ENCODE peak calls at places on chromosome 19, in four cellular contexts. One of them, this sample, is unnamed. For H3K36me3 and H3K4me1, the result is how much of the 10 kb centered on the place peaks cover.

GRCh38 chr19:29111581-29111980 is 101.4 kb downstream of the UQCRFS1 start:
- DNase-seq in suprapubic skin: no peak
- DNase-seq in hepatocyte: no peak
- DNase-seq in OCI-LY7: no peak
- DNase-seq in this sample: no peak

GRCh38 chr19:16001481-16002312 is 52.9 kb downstream of the OR10H4 start:
- DNase-seq in suprapubic skin: no peak
- DNase-seq in hepatocyte: no peak
- DNase-seq in OCI-LY7: peak
- DNase-seq in this sample: no peak

GRCh38 chr19:48858984-48859710 is 9.3 kb downstream of the PLEKHA4 start:
- DNase-seq in suprapubic skin: no peak
- DNase-seq in hepatocyte: no peak
- DNase-seq in OCI-LY7: peak
- DNase-seq in this sample: no peak

GRCh38 chr19:38400361-38400760 is 2.5 kb upstream of the FAM98C start:
- DNase-seq in suprapubic skin: no peak
- DNase-seq in hepatocyte: no peak
- DNase-seq in OCI-LY7: no peak
- DNase-seq in this sample: no peak

GRCh38 chr19:7657047-7657779 is 11.6 kb upstream of the RETN start:
- DNase-seq in suprapubic skin: no peak
- DNase-seq in hepatocyte: no peak
- DNase-seq in OCI-LY7: no peak
- DNase-seq in this sample: no peak

GRCh38 chr19:51321799-51322198 is 10.4 kb downstream of the IGLON5 start:
- DNase-seq in suprapubic skin: no peak
- DNase-seq in hepatocyte: no peak
- DNase-seq in OCI-LY7: no peak
- DNase-seq in this sample: no peak

GRCh38 chr19:33998302-33998701 is 174.0 kb upstream of the LSM14A start:
- DNase-seq in suprapubic skin: no peak
- DNase-seq in hepatocyte: no peak
- DNase-seq in OCI-LY7: no peak
- DNase-seq in this sample: no peak

GRCh38 chr19:18006895-18007604 is 920 bp upstream of the ARRDC2 start:
- DNase-seq in suprapubic skin: no peak
- DNase-seq in hepatocyte: peak
- DNase-seq in OCI-LY7: peak
- DNase-seq in this sample: no peak

GRCh38 chr19:38079926-38080380 is 144.1 kb downstream of the DPF1 start:
- DNase-seq in suprapubic skin: no peak
- DNase-seq in hepatocyte: no peak
- DNase-seq in OCI-LY7: peak
- DNase-seq in this sample: no peak

GRCh38 chr19:29372461-29372860 is 153.3 kb upstream of the VSTM2B start:
- DNase-seq in suprapubic skin: no peak
- DNase-seq in hepatocyte: peak
- DNase-seq in OCI-LY7: no peak
- DNase-seq in this sample: no peak

GRCh38 chr19:51272183-51272817 is 21.4 kb downstream of the SIGLECL1 start:
- DNase-seq in suprapubic skin: peak
- DNase-seq in hepatocyte: no peak
- DNase-seq in OCI-LY7: no peak
- DNase-seq in this sample: no peak

DNA sequence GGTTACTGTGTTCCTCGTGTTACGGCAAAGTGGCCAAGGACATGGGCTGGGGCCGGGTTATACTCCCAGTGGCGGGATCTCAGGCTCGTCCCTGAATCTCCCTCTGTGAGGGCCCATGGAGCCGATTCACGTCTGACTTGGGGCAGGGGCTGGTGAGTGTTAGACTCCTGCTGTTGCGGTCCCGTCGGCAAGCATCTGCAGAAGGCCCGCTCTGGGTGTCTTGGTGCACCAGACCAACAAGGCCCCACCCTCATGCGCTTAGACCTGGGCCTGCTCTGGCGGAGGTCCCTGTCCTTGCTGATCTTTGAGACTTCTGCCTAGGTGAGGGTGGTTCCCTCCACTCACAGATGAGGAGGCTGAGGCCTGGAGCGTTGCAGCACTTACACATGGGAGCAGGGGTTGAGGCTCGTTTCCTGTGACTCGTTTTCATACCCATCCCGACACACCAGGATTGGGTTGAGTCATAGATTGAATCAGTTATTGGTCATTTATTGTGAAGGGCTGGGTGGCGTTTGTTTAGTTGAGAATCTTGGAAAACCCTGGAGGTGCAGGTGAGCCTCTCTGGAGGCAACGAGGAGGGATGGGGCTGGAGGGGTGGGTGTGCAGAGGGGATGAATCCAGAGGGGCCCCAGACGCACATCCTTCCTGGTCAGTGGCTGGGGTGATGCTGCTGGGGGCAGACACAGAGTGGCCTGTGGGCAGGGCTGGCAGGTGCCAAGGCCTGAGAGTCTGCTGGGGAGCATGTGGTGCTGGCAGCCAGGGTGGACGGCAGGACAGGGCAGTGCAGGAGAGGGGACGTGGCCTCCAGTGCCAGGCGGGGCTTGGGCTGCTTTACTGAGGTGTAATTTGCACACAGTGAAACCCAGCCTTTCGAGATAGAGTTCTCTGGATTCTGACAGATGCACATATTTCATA is 4.6 kb downstream of the EPN1 start:
- DNase-seq in suprapubic skin: no peak
- DNase-seq in hepatocyte: no peak
- DNase-seq in OCI-LY7: no peak
- DNase-seq in this sample: no peak
- H3K36me3 ChIP-seq in suprapubic skin: half or more
- H3K36me3 ChIP-seq in hepatocyte: under half
- H3K36me3 ChIP-seq in OCI-LY7: half or more
- H3K36me3 ChIP-seq in this sample: under half

GRCh38 chr19:45402469-45403070 is 2.3 kb downstream of the PPP1R13L start:
- DNase-seq in suprapubic skin: no peak
- DNase-seq in hepatocyte: peak
- DNase-seq in OCI-LY7: no peak
- DNase-seq in this sample: no peak
- H3K27ac ChIP-seq in suprapubic skin: peak
- H3K27ac ChIP-seq in hepatocyte: no peak
- H3K27ac ChIP-seq in OCI-LY7: no peak
- H3K27ac ChIP-seq in this sample: no peak

DNA sequence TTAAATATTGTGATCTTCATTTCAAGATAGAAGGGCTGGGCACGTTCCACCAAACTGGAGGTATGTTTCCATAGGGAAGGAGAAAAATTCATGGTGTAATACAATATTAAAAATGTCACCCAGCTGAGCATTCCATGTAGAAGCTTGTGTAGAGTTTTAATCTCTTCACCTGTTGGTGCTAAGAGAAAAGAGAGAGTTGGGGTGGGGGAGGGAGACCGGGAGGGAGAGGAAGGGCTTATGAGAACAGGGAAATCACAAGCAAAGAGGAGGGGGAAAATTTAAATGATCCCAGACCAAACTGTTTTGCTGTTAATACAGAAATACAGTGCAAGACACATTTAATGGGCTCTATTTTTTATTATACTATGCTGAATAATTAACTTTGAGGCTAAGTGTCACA is 345.8 kb downstream of the ZNF536 start:
- DNase-seq in suprapubic skin: no peak
- DNase-seq in hepatocyte: no peak
- DNase-seq in OCI-LY7: no peak
- DNase-seq in this sample: no peak
- H3K4me1 ChIP-seq in suprapubic skin: under half
- H3K4me1 ChIP-seq in hepatocyte: under half
- H3K4me1 ChIP-seq in OCI-LY7: under half
- H3K4me1 ChIP-seq in this sample: under half

DNA sequence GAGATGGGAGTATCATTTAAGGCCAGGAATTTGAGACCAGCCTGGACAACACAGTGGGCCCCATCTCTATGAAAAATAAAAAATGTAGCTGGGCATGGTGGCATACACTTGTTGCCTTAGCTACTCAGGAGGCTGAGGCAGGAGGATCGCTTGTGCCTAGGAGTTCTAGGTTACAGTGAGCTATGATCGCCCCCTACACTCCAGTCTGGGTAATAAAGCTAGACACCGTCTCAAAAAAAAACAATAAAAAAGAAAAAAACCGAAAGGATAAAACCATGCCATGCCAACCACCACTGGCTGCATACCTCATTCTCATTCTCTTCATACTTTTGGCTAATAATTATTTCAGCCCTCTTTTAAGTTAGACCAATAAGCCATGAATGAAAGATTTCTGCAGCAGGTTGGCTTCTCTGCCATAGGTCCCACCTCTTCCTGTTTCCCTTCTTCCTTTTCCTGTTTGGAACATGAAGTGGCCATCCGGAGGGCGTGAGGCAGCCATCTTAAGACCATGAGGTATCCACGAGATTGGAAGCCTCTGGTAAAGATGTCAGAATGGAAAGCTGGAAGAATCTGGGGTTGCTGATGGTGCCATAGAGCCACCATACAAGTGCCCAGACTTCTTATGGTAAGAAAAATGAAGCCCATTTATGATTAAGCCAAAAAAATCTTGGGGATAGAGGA is 171.3 kb downstream of the CACNA1A start:
- DNase-seq in suprapubic skin: no peak
- DNase-seq in hepatocyte: no peak
- DNase-seq in OCI-LY7: peak
- DNase-seq in this sample: no peak
- H3K36me3 ChIP-seq in suprapubic skin: under half
- H3K36me3 ChIP-seq in hepatocyte: under half
- H3K36me3 ChIP-seq in OCI-LY7: under half
- H3K36me3 ChIP-seq in this sample: under half

GRCh38 chr19:55443824-55444719 is 972 bp upstream of the SHISA7 start:
- DNase-seq in suprapubic skin: no peak
- DNase-seq in hepatocyte: no peak
- DNase-seq in OCI-LY7: no peak
- DNase-seq in this sample: no peak

GRCh38 chr19:55446060-55446459 is 3.0 kb upstream of the SHISA7 start:
- DNase-seq in suprapubic skin: no peak
- DNase-seq in hepatocyte: no peak
- DNase-seq in OCI-LY7: no peak
- DNase-seq in this sample: no peak

GRCh38 chr19:55444720-55445045 is 1.6 kb upstream of the SHISA7 start:
- DNase-seq in suprapubic skin: no peak
- DNase-seq in hepatocyte: no peak
- DNase-seq in OCI-LY7: no peak
- DNase-seq in this sample: no peak

GRCh38 chr19:55449469-55449868 is 6.4 kb upstream of the SHISA7 start:
- DNase-seq in suprapubic skin: no peak
- DNase-seq in hepatocyte: no peak
- DNase-seq in OCI-LY7: no peak
- DNase-seq in this sample: no peak

DNA sequence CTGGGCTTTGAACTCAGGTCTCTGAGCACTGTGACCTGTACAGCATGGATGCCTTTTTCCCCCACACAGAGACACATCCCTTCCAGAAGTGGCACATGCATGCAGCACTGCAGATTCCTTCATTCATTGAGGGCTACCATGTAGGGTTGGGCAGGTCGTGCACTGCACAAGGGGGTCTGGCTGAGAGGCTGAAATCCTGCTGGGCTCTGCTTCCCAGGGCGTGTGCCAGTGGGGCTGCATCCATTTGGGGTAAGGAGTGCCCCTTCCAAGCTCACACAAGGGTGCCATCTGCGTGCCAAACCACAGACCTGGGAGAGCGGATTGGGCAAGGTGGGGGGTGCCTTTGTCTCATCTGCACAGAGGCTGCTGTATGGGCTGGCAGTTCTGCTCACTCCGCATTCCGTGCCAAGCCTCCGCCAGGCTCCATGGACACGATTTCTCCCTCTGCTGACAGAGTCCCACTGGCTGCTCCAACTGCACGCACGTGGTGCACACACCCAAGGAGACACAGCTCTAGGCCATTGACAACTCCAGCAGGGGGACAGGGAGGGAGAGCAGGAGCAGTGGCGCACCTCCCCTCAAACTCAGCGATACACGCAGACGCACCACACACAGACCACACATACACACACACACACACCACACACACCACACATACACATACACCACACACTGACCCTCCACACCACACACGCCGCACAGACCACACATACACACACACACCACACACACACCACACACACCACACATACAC is 4.5 kb upstream of the SHISA7 start:
- DNase-seq in suprapubic skin: no peak
- DNase-seq in hepatocyte: no peak
- DNase-seq in OCI-LY7: no peak
- DNase-seq in this sample: no peak
- H3K27ac ChIP-seq in suprapubic skin: no peak
- H3K27ac ChIP-seq in hepatocyte: no peak
- H3K27ac ChIP-seq in OCI-LY7: no peak
- H3K27ac ChIP-seq in this sample: no peak

GRCh38 chr19:3984908-3985642 is at the start of gene EEF2:
- DNase-seq in suprapubic skin: peak
- DNase-seq in hepatocyte: peak
- DNase-seq in OCI-LY7: peak
- DNase-seq in this sample: peak
- H3K4me1 ChIP-seq in suprapubic skin: half or more
- H3K4me1 ChIP-seq in hepatocyte: under half
- H3K4me1 ChIP-seq in OCI-LY7: under half
- H3K4me1 ChIP-seq in this sample: under half

GRCh38 chr19:19042732-19043274 is 9.4 kb downstream of the ARMC6 start:
- DNase-seq in suprapubic skin: no peak
- DNase-seq in hepatocyte: no peak
- DNase-seq in OCI-LY7: no peak
- DNase-seq in this sample: no peak
- H3K36me3 ChIP-seq in suprapubic skin: under half
- H3K36me3 ChIP-seq in hepatocyte: under half
- H3K36me3 ChIP-seq in OCI-LY7: half or more
- H3K36me3 ChIP-seq in this sample: under half

GRCh38 chr19:58477130-58477529 is 978 bp downstream of the ZNF446 start:
- DNase-seq in suprapubic skin: no peak
- DNase-seq in hepatocyte: no peak
- DNase-seq in OCI-LY7: no peak
- DNase-seq in this sample: no peak
- H3K27ac ChIP-seq in suprapubic skin: no peak
- H3K27ac ChIP-seq in hepatocyte: peak
- H3K27ac ChIP-seq in OCI-LY7: peak
- H3K27ac ChIP-seq in this sample: peak

GRCh38 chr19:10763399-10763798 is 45.5 kb downstream of the DNM2 start:
- DNase-seq in suprapubic skin: no peak
- DNase-seq in hepatocyte: no peak
- DNase-seq in OCI-LY7: no peak
- DNase-seq in this sample: no peak

GRCh38 chr19:10764340-10764894 is 46.5 kb downstream of the DNM2 start:
- DNase-seq in suprapubic skin: no peak
- DNase-seq in hepatocyte: peak
- DNase-seq in OCI-LY7: no peak
- DNase-seq in this sample: no peak

GRCh38 chr19:10762656-10763055 is 44.8 kb downstream of the DNM2 start:
- DNase-seq in suprapubic skin: no peak
- DNase-seq in hepatocyte: no peak
- DNase-seq in OCI-LY7: no peak
- DNase-seq in this sample: no peak

GRCh38 chr19:10761443-10762242 is 43.8 kb downstream of the DNM2 start:
- DNase-seq in suprapubic skin: no peak
- DNase-seq in hepatocyte: no peak
- DNase-seq in OCI-LY7: no peak
- DNase-seq in this sample: no peak

GRCh38 chr19:10763828-10764339 is 46.0 kb downstream of the DNM2 start:
- DNase-seq in suprapubic skin: no peak
- DNase-seq in hepatocyte: no peak
- DNase-seq in OCI-LY7: no peak
- DNase-seq in this sample: no peak
- H3K4me1 ChIP-seq in suprapubic skin: half or more
- H3K4me1 ChIP-seq in hepatocyte: under half
- H3K4me1 ChIP-seq in OCI-LY7: under half
- H3K4me1 ChIP-seq in this sample: half or more

This sample was measured in thoracic aorta.